ENCODE peak calls at places on chromosomes 16 and 17, in five cellular contexts. One of them, this sample, is unnamed.

GRCh38 chr17:27352481-27353460 is 58.9 kb downstream of the WSB1 start:
- DNase-seq in GM12878: no peak
- DNase-seq in IMR-90: peak
- DNase-seq in SK-N-SH: no peak
- DNase-seq in K562: no peak
- DNase-seq in this sample: peak

GRCh38 chr16:79307214-79307613 is 293.3 kb downstream of the MAF start:
- DNase-seq in SK-N-SH: no peak
- DNase-seq in GM12878: no peak
- DNase-seq in IMR-90: no peak
- DNase-seq in K562: no peak
- DNase-seq in this sample: no peak

GRCh38 chr16:59686405-59686804 is 952.3 kb upstream of the GOT2 start:
- DNase-seq in K562: no peak
- DNase-seq in IMR-90: no peak
- DNase-seq in GM12878: no peak
- DNase-seq in SK-N-SH: no peak
- DNase-seq in this sample: no peak

GRCh38 chr17:50275279-50275678 is 1.0 kb downstream of the TMEM92 start:
- DNase-seq in K562: no peak
- DNase-seq in IMR-90: no peak
- DNase-seq in SK-N-SH: no peak
- DNase-seq in GM12878: no peak
- DNase-seq in this sample: no peak

GRCh38 chr16:19694989-19695388 is 23.0 kb downstream of the KNOP1 start:
- DNase-seq in SK-N-SH: no peak
- DNase-seq in IMR-90: no peak
- DNase-seq in GM12878: no peak
- DNase-seq in K562: no peak
- DNase-seq in this sample: no peak

GRCh38 chr17:8608001-8608400 is 22.5 kb downstream of the MYH10 start:
- DNase-seq in IMR-90: no peak
- DNase-seq in GM12878: no peak
- DNase-seq in SK-N-SH: no peak
- DNase-seq in K562: no peak
- DNase-seq in this sample: no peak

GRCh38 chr17:70808596-70808995 is 639.3 kb downstream of the KCNJ2 start:
- DNase-seq in SK-N-SH: peak
- DNase-seq in K562: no peak
- DNase-seq in GM12878: no peak
- DNase-seq in IMR-90: no peak
- DNase-seq in this sample: peak

GRCh38 chr17:5355416-5356129 is 63.9 kb downstream of the NUP88 start:
- DNase-seq in GM12878: no peak
- DNase-seq in IMR-90: no peak
- DNase-seq in SK-N-SH: no peak
- DNase-seq in K562: no peak
- DNase-seq in this sample: no peak

GRCh38 chr16:81401035-81401950 is 43.3 kb upstream of the CMIP start:
- DNase-seq in GM12878: no peak
- DNase-seq in SK-N-SH: no peak
- DNase-seq in IMR-90: peak
- DNase-seq in K562: peak
- DNase-seq in this sample: peak

GRCh38 chr16:89847930-89848297 is 19.6 kb downstream of the SPIRE2 start:
- DNase-seq in IMR-90: no peak
- DNase-seq in K562: no peak
- DNase-seq in GM12878: no peak
- DNase-seq in SK-N-SH: no peak
- DNase-seq in this sample: no peak

GRCh38 chr16:65964752-65965151 is 401.7 kb upstream of the CDH5 start:
- DNase-seq in SK-N-SH: no peak
- DNase-seq in K562: no peak
- DNase-seq in GM12878: no peak
- DNase-seq in IMR-90: no peak
- DNase-seq in this sample: no peak

GRCh38 chr16:17590711-17591654 is 120.2 kb upstream of the XYLT1 start:
- DNase-seq in IMR-90: no peak
- DNase-seq in SK-N-SH: no peak
- DNase-seq in GM12878: no peak
- DNase-seq in K562: no peak
- DNase-seq in this sample: no peak

GRCh38 chr16:78953526-78953925 is 647.0 kb downstream of the MAF start:
- DNase-seq in IMR-90: no peak
- DNase-seq in GM12878: no peak
- DNase-seq in SK-N-SH: no peak
- DNase-seq in K562: no peak
- DNase-seq in this sample: no peak

GRCh38 chr16:51355871-51356270 is 204.8 kb upstream of the SALL1 start:
- DNase-seq in GM12878: no peak
- DNase-seq in SK-N-SH: no peak
- DNase-seq in IMR-90: no peak
- DNase-seq in K562: no peak
- DNase-seq in this sample: no peak

GRCh38 chr17:51995797-51996403 is 162.6 kb downstream of the CA10 start:
- DNase-seq in GM12878: no peak
- DNase-seq in SK-N-SH: no peak
- DNase-seq in IMR-90: no peak
- DNase-seq in K562: no peak
- DNase-seq in this sample: no peak

DNA sequence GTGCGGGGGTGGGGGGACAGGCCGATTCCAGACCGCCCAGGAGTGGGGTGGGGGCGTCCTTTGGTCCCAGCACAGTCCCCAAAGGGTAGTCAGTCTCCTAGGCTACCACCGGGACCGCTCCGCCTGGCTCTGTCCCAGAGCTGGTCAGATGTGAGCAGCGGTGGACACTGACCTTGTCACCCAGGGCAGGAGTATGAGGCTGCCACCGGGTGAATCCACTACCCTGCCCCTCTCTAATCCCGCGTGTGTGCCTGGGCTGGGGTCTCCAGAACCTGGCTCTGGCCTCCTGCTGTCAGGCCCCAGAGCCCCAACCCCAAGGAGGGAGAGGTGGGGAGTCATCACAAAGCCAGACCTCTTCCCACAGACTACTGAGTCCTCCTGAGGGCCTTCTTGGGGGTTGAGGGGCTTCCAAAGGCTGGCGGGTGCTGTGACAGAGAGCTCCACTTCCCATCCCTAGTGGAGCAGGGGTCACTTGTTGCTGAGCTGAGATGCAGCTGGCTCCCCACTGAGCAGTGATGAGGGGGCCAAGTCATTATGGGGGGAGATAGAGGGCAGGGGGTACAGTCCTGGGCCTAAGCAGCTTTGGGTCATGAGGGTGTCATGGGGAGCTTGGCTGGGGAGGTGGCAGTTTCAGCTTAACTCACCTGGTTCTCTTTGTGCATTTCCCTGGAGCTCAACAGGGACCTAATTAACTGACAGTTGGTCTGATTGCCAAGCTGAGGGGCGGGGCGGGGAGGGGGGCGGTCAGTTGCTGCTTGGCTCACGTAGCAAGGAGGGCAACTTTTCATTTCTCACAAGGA is 1.2 kb downstream of the PPP1R1B start:
- DNase-seq in K562: no peak
- DNase-seq in SK-N-SH: no peak
- DNase-seq in GM12878: no peak
- DNase-seq in IMR-90: no peak
- DNase-seq in this sample: no peak
- TF ChIP-seq SMC3 in K562: no peak
- TF ChIP-seq SMC3 in SK-N-SH: no peak
- TF ChIP-seq SMC3 in GM12878: no peak
- TF ChIP-seq SMC3 in IMR-90: no peak
- TF ChIP-seq SMC3 in this sample: no peak

GRCh38 chr17:6654816-6655731 is 3.5 kb downstream of the C17orf100 start:
- DNase-seq in SK-N-SH: no peak
- DNase-seq in GM12878: no peak
- DNase-seq in IMR-90: no peak
- DNase-seq in K562: no peak
- DNase-seq in this sample: no peak
- TF ChIP-seq SMC3 in SK-N-SH: no peak
- TF ChIP-seq SMC3 in GM12878: no peak
- TF ChIP-seq SMC3 in IMR-90: no peak
- TF ChIP-seq SMC3 in K562: no peak
- TF ChIP-seq SMC3 in this sample: no peak

DNA sequence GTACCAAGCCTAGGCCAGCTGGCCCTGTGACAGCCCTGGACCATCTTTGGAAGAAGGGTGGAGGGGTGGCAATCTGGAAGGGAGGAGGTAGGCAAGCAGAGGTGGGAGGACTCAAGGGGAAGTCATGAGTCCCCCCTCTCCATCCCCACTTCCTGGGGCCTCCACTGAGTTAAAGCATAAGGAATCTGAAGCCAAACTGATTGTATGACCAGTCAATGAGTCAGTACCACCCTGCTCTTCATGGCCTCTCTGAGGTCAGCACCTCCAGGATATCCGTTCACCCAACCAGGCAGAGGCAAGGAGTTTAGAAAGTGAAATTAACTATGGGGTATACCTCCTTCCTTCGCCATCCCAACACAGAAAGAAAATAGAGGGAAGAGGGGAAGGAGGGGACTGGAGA is 272.7 kb downstream of the SOX9 start:
- DNase-seq in SK-N-SH: no peak
- DNase-seq in IMR-90: peak
- DNase-seq in GM12878: no peak
- DNase-seq in K562: no peak
- DNase-seq in this sample: peak
- TF ChIP-seq SMC3 in SK-N-SH: no peak
- TF ChIP-seq SMC3 in IMR-90: no peak
- TF ChIP-seq SMC3 in GM12878: no peak
- TF ChIP-seq SMC3 in K562: no peak
- TF ChIP-seq SMC3 in this sample: no peak

GRCh38 chr17:80999224-81000088 is 7.8 kb downstream of the CHMP6 start:
- DNase-seq in SK-N-SH: peak
- DNase-seq in GM12878: no peak
- DNase-seq in IMR-90: no peak
- DNase-seq in K562: peak
- DNase-seq in this sample: no peak

GRCh38 chr17:80998388-80999223 is 7.0 kb downstream of the CHMP6 start:
- DNase-seq in GM12878: no peak
- DNase-seq in IMR-90: no peak
- DNase-seq in K562: peak
- DNase-seq in SK-N-SH: peak
- DNase-seq in this sample: no peak

GRCh38 chr17:81000089-81000630 is 8.5 kb downstream of the CHMP6 start:
- DNase-seq in K562: peak
- DNase-seq in IMR-90: no peak
- DNase-seq in GM12878: no peak
- DNase-seq in SK-N-SH: no peak
- DNase-seq in this sample: no peak

GRCh38 chr17:80996422-80997305 is 5.0 kb downstream of the CHMP6 start:
- DNase-seq in SK-N-SH: peak
- DNase-seq in K562: peak
- DNase-seq in IMR-90: no peak
- DNase-seq in GM12878: no peak
- DNase-seq in this sample: no peak

GRCh38 chr17:80997471-80998387 is 6.1 kb downstream of the CHMP6 start:
- DNase-seq in IMR-90: no peak
- DNase-seq in GM12878: no peak
- DNase-seq in SK-N-SH: peak
- DNase-seq in K562: peak
- DNase-seq in this sample: no peak
- TF ChIP-seq SMC3 in IMR-90: no peak
- TF ChIP-seq SMC3 in GM12878: no peak
- TF ChIP-seq SMC3 in SK-N-SH: no peak
- TF ChIP-seq SMC3 in K562: no peak
- TF ChIP-seq SMC3 in this sample: no peak

DNA sequence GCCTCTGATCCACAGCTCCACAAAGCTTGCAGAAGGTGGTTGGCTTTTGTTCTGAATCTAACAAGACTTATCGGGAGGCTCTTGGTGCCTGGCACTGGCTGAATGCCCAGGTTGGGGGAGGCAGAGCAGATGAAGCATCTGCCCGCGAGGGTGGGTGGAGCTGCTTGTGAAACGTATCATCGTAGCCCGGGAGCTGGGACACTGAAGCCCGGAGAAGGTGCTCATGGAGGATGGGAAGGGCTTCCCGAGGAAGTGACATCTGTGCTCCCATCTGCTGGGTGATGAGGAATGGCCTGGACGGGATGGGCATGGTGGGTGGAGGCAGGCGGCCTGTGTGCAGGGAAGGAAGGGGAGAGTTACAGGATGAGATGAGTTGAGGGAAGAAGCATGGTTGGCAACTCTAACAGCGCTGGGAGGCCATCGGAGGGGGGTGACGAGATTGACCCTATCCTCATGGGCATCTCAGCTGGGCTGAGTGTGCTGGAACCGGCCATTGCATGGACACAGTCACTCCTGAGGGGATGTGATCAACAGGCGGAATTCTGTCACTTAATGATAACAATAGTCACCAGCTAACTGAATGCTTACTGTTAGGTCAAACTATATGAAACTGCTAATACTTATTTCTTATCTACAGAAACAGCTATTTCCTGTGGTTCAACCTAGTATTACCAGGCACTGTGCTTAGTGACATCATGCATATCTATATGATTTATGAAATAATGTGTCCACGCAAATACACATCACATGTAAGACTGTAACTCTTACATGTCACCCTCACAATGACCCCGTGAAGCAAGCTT is 102.7 kb downstream of the ABCC6 start:
- DNase-seq in SK-N-SH: peak
- DNase-seq in K562: peak
- DNase-seq in IMR-90: peak
- DNase-seq in GM12878: no peak
- DNase-seq in this sample: no peak
- TF ChIP-seq SMC3 in SK-N-SH: no peak
- TF ChIP-seq SMC3 in K562: no peak
- TF ChIP-seq SMC3 in IMR-90: no peak
- TF ChIP-seq SMC3 in GM12878: no peak
- TF ChIP-seq SMC3 in this sample: no peak

GRCh38 chr17:74840989-74841666 is 18.6 kb downstream of the GRIN2C start:
- DNase-seq in GM12878: no peak
- DNase-seq in SK-N-SH: no peak
- DNase-seq in K562: peak
- DNase-seq in IMR-90: peak
- DNase-seq in this sample: no peak

GRCh38 chr17:74842146-74842598 is 17.5 kb downstream of the GRIN2C start:
- DNase-seq in IMR-90: no peak
- DNase-seq in K562: no peak
- DNase-seq in SK-N-SH: peak
- DNase-seq in GM12878: no peak
- DNase-seq in this sample: no peak

GRCh38 chr17:74840500-74840899 is 19.2 kb downstream of the GRIN2C start:
- DNase-seq in K562: no peak
- DNase-seq in SK-N-SH: no peak
- DNase-seq in GM12878: no peak
- DNase-seq in IMR-90: no peak
- DNase-seq in this sample: no peak

GRCh38 chr17:74843352-74843627 is 16.4 kb downstream of the GRIN2C start:
- DNase-seq in GM12878: no peak
- DNase-seq in SK-N-SH: no peak
- DNase-seq in IMR-90: no peak
- DNase-seq in K562: no peak
- DNase-seq in this sample: no peak

GRCh38 chr17:74842599-74843351 is 16.9 kb downstream of the GRIN2C start:
- DNase-seq in IMR-90: peak
- DNase-seq in K562: peak
- DNase-seq in SK-N-SH: peak
- DNase-seq in GM12878: no peak
- DNase-seq in this sample: peak
- TF ChIP-seq SMC3 in IMR-90: peak
- TF ChIP-seq SMC3 in K562: peak
- TF ChIP-seq SMC3 in SK-N-SH: peak
- TF ChIP-seq SMC3 in GM12878: no peak
- TF ChIP-seq SMC3 in this sample: peak

GRCh38 chr16:28924399-28924761 is 658 bp downstream of the RABEP2 start:
- DNase-seq in IMR-90: no peak
- DNase-seq in SK-N-SH: no peak
- DNase-seq in K562: no peak
- DNase-seq in GM12878: no peak
- DNase-seq in this sample: no peak
- TF ChIP-seq SMC3 in IMR-90: no peak
- TF ChIP-seq SMC3 in SK-N-SH: no peak
- TF ChIP-seq SMC3 in K562: no peak
- TF ChIP-seq SMC3 in GM12878: no peak
- TF ChIP-seq SMC3 in this sample: no peak